ENCODE peak calls at places on chromosomes 3 and 15, in seven cellular contexts. S is tibial nerve, C is heart left ventricle, W is ovary, J is breast epithelium, X is transverse colon, G is uterus. A is an unnamed sample.

GRCh38 chr3:62028236-62028635 is 345.1 kb downstream of the FEZF2 start:
- DNase-seq in G (no peak), X (no peak), S (no peak), J (no peak), C (no peak), W (no peak), A (no peak)

GRCh38 chr15:76860201-76860600 is 44.9 kb downstream of the SCAPER start:
- DNase-seq in C (no peak), W (no peak), X (no peak), S (no peak), J (no peak), G (no peak), A (no peak)

GRCh38 chr3:134879991-134880390 is 84.9 kb downstream of the EPHB1 start:
- DNase-seq in G (no peak), W (no peak), J (no peak), C (no peak), S (no peak), X (no peak), A (no peak)

GRCh38 chr3:125132815-125133214 is 77.0 kb upstream of the HEG1 start:
- DNase-seq in X (no peak), G (no peak), J (no peak), S (no peak), W (no peak), C (no peak), A (no peak)

GRCh38 chr3:115788921-115789470 is 165.7 kb downstream of the GAP43 start:
- DNase-seq in W (no peak), X (no peak), C (no peak), S (no peak), G (no peak), J (no peak), A (no peak)

GRCh38 chr3:139937674-139938279 is 2.8 kb downstream of the CLSTN2 start:
- DNase-seq in G (peak), C (no peak), X (no peak), S (peak), W (peak), J (no peak), A (peak)

GRCh38 chr3:162538906-162539305 is 1042.3 kb downstream of the OTOL1 start:
- DNase-seq in X (no peak), S (no peak), J (no peak), W (no peak), G (no peak), C (no peak), A (no peak)

GRCh38 chr3:186519021-186519658 is 25.0 kb downstream of the CRYGS start:
- DNase-seq in S (no peak), X (no peak), J (no peak), G (no peak), C (no peak), W (no peak), A (no peak)

GRCh38 chr3:55180161-55180560 is 252.3 kb upstream of the LRTM1 start:
- DNase-seq in G (no peak), W (no peak), X (no peak), J (no peak), S (no peak), C (no peak), A (no peak)

GRCh38 chr3:160808838-160809237 is 52.8 kb downstream of the PPM1L start:
- DNase-seq in C (peak), S (no peak), W (no peak), X (no peak), J (no peak), G (no peak), A (no peak)

GRCh38 chr3:194364652-194365434 is 4.7 kb downstream of the LRRC15 start:
- DNase-seq in X (peak), W (no peak), S (no peak), C (no peak), J (no peak), G (peak), A (no peak)

GRCh38 chr3:14234197-14235002 is 55.8 kb downstream of the LSM3 start:
- DNase-seq in S (peak), J (no peak), X (peak), C (peak), G (no peak), W (no peak), A (peak)

DNA sequence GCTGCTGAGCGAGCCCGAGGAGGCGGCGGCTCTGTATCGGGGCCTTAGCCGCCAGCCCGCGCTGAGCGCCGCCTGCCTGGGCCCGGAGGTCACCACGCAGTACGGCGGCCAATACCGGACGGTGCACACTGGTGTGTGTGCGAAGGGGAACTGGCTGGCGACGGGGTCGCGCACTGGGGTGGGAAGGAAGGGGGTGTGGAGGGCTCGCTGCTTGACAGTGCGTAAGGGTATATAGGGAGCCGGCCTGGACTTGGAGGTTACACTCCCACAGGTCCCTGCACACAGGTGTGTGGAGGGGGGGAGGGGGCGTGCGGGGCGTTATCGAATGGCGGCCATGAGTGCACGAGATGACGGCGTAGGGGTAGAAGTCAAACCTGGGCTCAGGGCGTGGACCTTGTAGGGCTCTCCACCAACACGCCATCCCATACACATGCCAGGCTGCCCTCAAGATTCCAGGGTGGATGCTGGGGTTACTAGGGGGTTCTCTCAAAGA is 386 bp downstream of the APEH start:
- DNase-seq in W (no peak), C (no peak), S (no peak), X (peak), J (no peak), G (no peak), A (no peak)
- TF ChIP-seq CTCF in W (no peak), C (no peak), S (no peak), X (no peak), J (no peak), G (no peak), A (no peak)

GRCh38 chr3:197031315-197032285 is 2.0 kb upstream of the MELTF start:
- DNase-seq in S (peak), X (peak), J (no peak), C (peak), W (peak), G (peak), A (peak)

GRCh38 chr3:197030379-197031314 is 1.0 kb upstream of the MELTF start:
- DNase-seq in X (no peak), S (no peak), W (no peak), G (no peak), C (peak), J (no peak), A (no peak)

GRCh38 chr3:197027896-197028710 is 1.5 kb downstream of the MELTF start:
- DNase-seq in J (no peak), X (no peak), S (no peak), C (no peak), G (no peak), W (no peak), A (peak)

GRCh38 chr3:197028711-197029510 is 706 bp downstream of the MELTF start:
- DNase-seq in S (no peak), J (no peak), W (no peak), G (no peak), C (no peak), X (peak), A (no peak)

DNA sequence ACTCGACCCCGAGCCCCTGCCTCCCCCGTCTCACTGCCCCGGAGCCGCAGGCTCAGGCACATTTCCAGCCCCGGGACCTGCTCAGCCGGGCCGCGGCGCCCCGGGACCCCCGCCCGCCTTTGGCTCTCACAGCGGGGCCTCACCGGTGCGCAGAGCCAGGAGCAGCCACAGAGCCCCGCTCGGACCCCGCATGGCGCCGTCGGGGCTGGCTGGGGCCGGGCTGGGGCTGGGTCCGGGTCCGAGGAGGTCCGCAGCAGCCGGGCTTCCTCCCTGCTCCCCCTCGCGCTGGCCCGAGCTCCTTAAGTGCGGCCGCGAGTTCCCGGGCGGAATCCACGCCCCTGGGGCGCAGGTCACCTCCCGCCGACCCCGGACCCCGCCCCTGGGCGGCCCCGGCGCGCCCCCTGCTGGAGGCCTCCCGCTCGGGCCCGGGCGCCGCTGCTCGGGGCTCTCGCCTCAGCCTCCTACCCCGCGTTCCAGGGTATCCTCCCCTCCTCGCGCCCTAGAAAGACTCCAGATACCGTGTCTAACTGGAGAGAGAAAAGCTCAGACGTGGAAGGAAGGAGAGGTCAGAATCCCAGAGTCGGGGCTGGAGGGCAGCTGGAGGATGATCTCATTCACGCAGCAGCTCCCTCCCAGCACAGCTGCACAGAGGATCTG is at the start of gene MELTF:
- DNase-seq in X (peak), S (no peak), G (peak), C (peak), W (peak), J (no peak), A (no peak)
- TF ChIP-seq POLR2A in X (no peak), S (no peak), G (no peak), C (no peak), W (no peak), J (no peak), A (no peak)

DNA sequence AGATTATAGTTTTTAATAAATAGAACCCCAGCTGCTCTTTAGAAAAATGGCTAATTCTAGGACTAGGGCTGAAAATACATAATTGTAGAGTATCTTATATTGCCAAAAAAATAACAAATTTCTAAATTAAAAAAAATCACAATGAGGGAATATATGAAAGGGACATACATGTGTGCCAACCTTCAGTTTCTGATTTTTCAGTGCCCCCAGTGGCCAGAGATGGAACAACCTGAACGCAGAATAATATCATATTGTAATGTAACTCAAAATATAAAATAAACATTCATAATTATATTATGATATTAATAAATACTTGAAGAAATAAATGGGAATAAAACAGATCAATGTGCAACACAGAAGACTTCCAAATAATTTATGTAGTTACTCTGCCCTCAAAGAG is 460.5 kb downstream of the ZNF385D start:
- DNase-seq in X (no peak), J (no peak), W (no peak), S (no peak), C (no peak), G (no peak), A (no peak)
- TF ChIP-seq CTCF in X (no peak), J (no peak), W (no peak), S (no peak), C (peak), G (peak), A (no peak)

GRCh38 chr15:66292261-66293084 is 895 bp upstream of the DIS3L start:
- DNase-seq in G (no peak), W (no peak), S (no peak), X (no peak), J (no peak), C (no peak), A (no peak)

GRCh38 chr15:66294932-66295235 is 1.5 kb downstream of the DIS3L start:
- DNase-seq in W (no peak), C (no peak), J (no peak), G (no peak), X (no peak), S (no peak), A (no peak)

GRCh38 chr15:66294157-66294931 is 976 bp downstream of the DIS3L start:
- DNase-seq in J (no peak), W (peak), X (peak), C (no peak), G (peak), S (no peak), A (peak)

GRCh38 chr15:66293085-66293418 is 316 bp upstream of the DIS3L start:
- DNase-seq in S (no peak), G (no peak), J (no peak), C (no peak), W (no peak), X (no peak), A (no peak)

DNA sequence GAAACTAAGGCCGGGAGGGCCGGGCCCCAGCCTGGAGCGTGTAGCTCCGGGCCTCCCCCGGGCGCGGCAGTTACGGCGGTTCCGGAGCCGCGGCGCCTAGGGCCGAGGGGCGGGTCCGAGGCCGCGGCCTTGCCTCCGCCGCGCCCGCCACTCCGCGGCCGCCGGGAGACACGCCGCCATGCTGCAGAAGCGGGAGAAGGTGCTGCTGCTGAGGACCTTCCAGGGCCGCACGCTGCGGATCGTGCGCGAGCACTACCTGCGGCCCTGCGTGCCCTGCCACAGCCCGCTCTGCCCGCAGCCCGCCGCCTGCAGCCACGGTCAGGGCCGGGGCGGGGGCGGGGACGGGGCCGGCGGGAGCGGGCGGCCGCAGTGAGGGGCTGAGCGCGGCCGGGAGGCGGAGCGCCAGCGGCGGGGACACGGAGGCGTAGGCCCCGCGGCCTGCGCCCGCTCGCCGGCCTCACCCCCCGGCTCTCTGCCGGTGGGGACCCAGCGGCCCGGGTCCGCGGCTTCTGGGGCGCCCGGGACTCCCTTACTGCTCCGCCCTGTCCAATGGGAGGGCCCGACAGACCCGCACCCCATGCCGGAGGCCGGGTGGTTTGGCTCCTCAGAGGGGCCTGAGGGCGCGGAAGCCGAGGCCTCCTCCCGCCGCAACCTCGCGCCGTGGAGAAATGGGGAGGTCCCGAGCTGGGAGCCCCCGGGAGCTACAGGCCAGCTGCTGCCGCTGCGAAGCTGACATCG is at the start of gene DIS3L:
- DNase-seq in J (no peak), C (peak), G (peak), S (peak), W (peak), X (peak), A (peak)
- TF ChIP-seq POLR2A in J (no peak), C (peak), G (no peak), S (no peak), W (no peak), X (peak), A (no peak)

A was measured in lower leg skin.